ENCODE peak calls at places on chromosomes 12 and 14, in six cellular contexts. U is hepatocyte, F is cardiac muscle cell, O is psoas muscle, T is neural crest cell, M is fibroblast of the aortic adventitia. Y is an unnamed sample.

GRCh38 chr14:80996049-80996901 is 40.9 kb downstream of the TSHR start:
- DNase-seq in O (no peak), U (peak), T (peak), M (peak), F (peak), Y (peak)

GRCh38 chr12:88946377-88946997 is 366.2 kb upstream of the KITLG start:
- DNase-seq in O (no peak), U (no peak), F (peak), M (peak), T (no peak), Y (peak)

GRCh38 chr12:18320036-18320617 is 58.8 kb downstream of the PIK3C2G start:
- DNase-seq in U (peak), T (peak), M (peak), O (no peak), F (peak), Y (peak)

GRCh38 chr12:126139355-126139754 is 1074.1 kb downstream of the AACS start:
- DNase-seq in U (no peak), F (no peak), M (no peak), O (no peak), T (no peak), Y (no peak)

GRCh38 chr14:76193696-76194095 is 42.0 kb downstream of the GPATCH2L start:
- DNase-seq in O (no peak), M (no peak), T (no peak), F (no peak), U (no peak), Y (no peak)

GRCh38 chr12:123533672-123534643 is at the start of gene RILPL1:
- DNase-seq in F (peak), T (peak), U (peak), M (peak), O (peak), Y (no peak)

GRCh38 chr12:104825408-104825807 is 132.7 kb downstream of the SLC41A2 start:
- DNase-seq in F (peak), T (no peak), O (no peak), U (no peak), M (no peak), Y (no peak)

GRCh38 chr12:109716512-109717389 is 3.1 kb downstream of the FAM222A start:
- DNase-seq in U (no peak), T (no peak), F (peak), O (peak), M (no peak), Y (no peak)

GRCh38 chr14:22333408-22334274 is 255.4 kb downstream of the DAD1 start:
- DNase-seq in F (peak), O (no peak), U (peak), M (no peak), T (no peak), Y (peak)

GRCh38 chr12:27332407-27333310 is at the start of gene BMAL2:
- DNase-seq in M (peak), U (peak), O (peak), T (peak), F (peak), Y (no peak)
- TF ChIP-seq CTCF in M (no peak), U (no peak), O (no peak), T (no peak), F (no peak), Y (no peak)

GRCh38 chr14:59009967-59010366 is 178.5 kb upstream of the DAAM1 start:
- DNase-seq in T (no peak), U (no peak), O (no peak), M (no peak), F (no peak), Y (no peak)

DNA sequence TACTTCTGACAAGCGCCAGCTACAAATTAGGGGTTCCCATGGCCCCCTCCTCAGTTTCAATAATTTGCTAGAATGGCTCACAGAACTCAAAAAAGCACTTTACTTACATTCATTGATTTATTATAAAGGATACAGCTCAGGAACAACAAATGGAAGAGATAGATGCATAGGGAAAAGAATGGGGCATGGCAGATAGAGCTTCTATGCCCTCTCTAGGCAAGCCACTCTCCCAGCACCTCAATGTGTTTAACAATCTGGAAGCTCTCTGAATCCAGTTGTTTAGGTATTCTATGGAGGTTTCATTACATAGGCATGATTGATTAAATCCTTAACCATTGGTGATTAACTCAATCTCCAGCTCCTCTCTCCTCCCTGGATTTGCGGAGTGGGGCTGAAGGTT is 184.5 kb upstream of the DAAM1 start:
- DNase-seq in U (no peak), F (peak), M (peak), T (no peak), O (no peak), Y (no peak)
- TF ChIP-seq CTCF in U (peak), F (peak), M (peak), T (no peak), O (no peak), Y (peak)

DNA sequence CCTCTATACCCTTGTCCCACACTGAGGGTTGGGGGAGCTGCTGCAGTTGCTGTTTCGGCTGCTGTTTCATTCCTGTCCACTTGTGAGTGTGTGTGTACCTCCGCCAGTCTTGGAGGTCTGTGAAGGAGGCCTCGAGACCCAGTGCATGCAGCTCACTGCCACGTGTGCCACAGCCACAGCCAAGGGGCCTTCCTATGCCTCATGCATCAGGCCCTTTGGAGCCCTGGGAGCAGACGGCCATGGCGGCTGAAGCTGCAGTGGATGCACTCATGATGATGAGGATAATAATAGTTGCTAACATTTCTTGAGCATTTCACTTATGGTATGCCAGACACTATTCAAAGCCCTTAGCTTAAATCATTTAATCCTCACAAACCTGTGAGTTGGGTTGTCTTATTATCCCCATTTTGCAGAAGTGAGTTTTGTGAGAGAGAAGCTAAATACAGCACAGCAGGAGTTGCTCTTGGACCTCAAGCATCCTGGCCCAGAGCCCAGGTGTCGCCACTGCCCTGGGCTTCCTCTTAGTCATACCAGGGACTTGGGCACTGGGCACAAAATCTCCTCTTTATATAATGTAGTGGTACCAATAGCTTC is 156.6 kb downstream of the PRKCH start:
- DNase-seq in O (peak), F (peak), U (no peak), M (no peak), T (no peak), Y (no peak)
- TF ChIP-seq CTCF in O (no peak), F (peak), U (no peak), M (no peak), T (no peak), Y (no peak)

GRCh38 chr14:24607635-24608492 is 1.6 kb downstream of the GZMH start:
- DNase-seq in F (no peak), T (no peak), O (no peak), M (no peak), U (no peak), Y (no peak)

GRCh38 chr14:24609667-24610344 is at the start of gene GZMH:
- DNase-seq in F (no peak), M (no peak), U (no peak), O (no peak), T (no peak), Y (no peak)

GRCh38 chr14:24607081-24607480 is 2.4 kb downstream of the GZMH start:
- DNase-seq in F (no peak), U (no peak), M (no peak), T (no peak), O (no peak), Y (no peak)

GRCh38 chr14:24605435-24606190 is 3.9 kb downstream of the GZMH start:
- DNase-seq in M (no peak), U (no peak), O (no peak), F (no peak), T (peak), Y (no peak)
- TF ChIP-seq CTCF in M (peak), U (peak), O (peak), F (peak), T (peak), Y (peak)

GRCh38 chr12:82082476-82082875 is 275.7 kb downstream of the CCDC59 start:
- DNase-seq in T (no peak), M (no peak), O (no peak), U (no peak), F (no peak), Y (no peak)
- TF ChIP-seq CTCF in T (no peak), M (no peak), O (no peak), U (no peak), F (no peak), Y (no peak)

Y was measured in HFFc6.